ENCODE peak calls at places on chromosomes 1 and 21, in five cellular contexts. C, E, X, Q and P are unnamed samples.

GRCh38 chr1:204560590-204560989 is 44.4 kb downstream of the MDM4 start:
- DNase-seq in C (peak; percentile 20), E (no peak), X (no peak), Q (no peak), P (peak; percentile 25)

GRCh38 chr1:56545711-56546110 is 33.7 kb downstream of the PLPP3 start:
- DNase-seq in C (no peak), E (no peak), X (no peak), Q (peak; percentile 97), P (no peak)

GRCh38 chr1:174880171-174880570 is 119.6 kb upstream of the CACYBP start:
- DNase-seq in C (no peak), E (no peak), X (no peak), Q (no peak), P (no peak)

GRCh38 chr1:78536427-78536826 is 45.7 kb downstream of the PTGFR start:
- DNase-seq in C (no peak), E (no peak), X (no peak), Q (no peak), P (peak; percentile 34)

GRCh38 chr1:233326995-233327937 is at the start of gene MAP3K21:
- DNase-seq in C (no peak), E (no peak), X (peak; percentile 100), Q (peak; percentile 73), P (peak; percentile 96)

GRCh38 chr1:154206212-154206611 is at the start of gene CFAP141:
- DNase-seq in C (no peak), E (no peak), X (no peak), Q (no peak), P (peak; percentile 35)

GRCh38 chr1:10541286-10541685 is 66.5 kb downstream of the PEX14 start:
- DNase-seq in C (no peak), E (no peak), X (no peak), Q (no peak), P (no peak)

GRCh38 chr21:16644690-16645089 is 868.2 kb upstream of the CXADR start:
- DNase-seq in C (no peak), E (no peak), X (peak; percentile 6), Q (no peak), P (peak; percentile 1)

GRCh38 chr1:184959626-184960025 is 14.7 kb downstream of the NIBAN1 start:
- DNase-seq in C (no peak), E (no peak), X (no peak), Q (no peak), P (no peak)

GRCh38 chr21:27275294-27275927 is 308.5 kb upstream of the ADAMTS5 start:
- DNase-seq in C (peak; percentile 35), E (no peak), X (peak; percentile 72), Q (no peak), P (peak; percentile 74)

GRCh38 chr1:71350805-71351204 is 270.0 kb upstream of the ZRANB2 start:
- DNase-seq in C (no peak), E (no peak), X (peak; percentile 6), Q (no peak), P (no peak)

GRCh38 chr1:160748877-160749269 is 9.8 kb downstream of the SLAMF7 start:
- DNase-seq in C (no peak), E (no peak), X (peak; percentile 80), Q (no peak), P (peak; percentile 78)

GRCh38 chr1:116825400-116825734 is 71.1 kb downstream of the CD2 start:
- DNase-seq in C (no peak), E (no peak), X (no peak), Q (no peak), P (no peak)